ENCODE peak calls at places on chromosomes 7 and 10, in five cellular contexts. K is IMR-90; C is CD8-positive, alpha-beta T cell; V is body of pancreas; O is prostate gland. E is an unnamed sample.

GRCh38 chr10:38008006-38008405 is 2.5 kb upstream of the ZNF33A start:
- DNase-seq in V (no peak), K (no peak), O (no peak), C (no peak), E (no peak)

GRCh38 chr10:122350893-122351292 is 23.6 kb upstream of the PLEKHA1 start:
- DNase-seq in K (no peak), V (no peak), O (no peak), C (no peak), E (no peak)

GRCh38 chr7:151518105-151518780 is 1.5 kb downstream of the RHEB start:
- DNase-seq in O (peak; percentile 45), C (peak; percentile 8), K (peak; percentile 48), V (peak; percentile 66), E (no peak)

GRCh38 chr10:28914721-28915120 is 237.4 kb downstream of the BAMBI start:
- DNase-seq in K (peak; percentile 34), V (no peak), O (no peak), C (no peak), E (no peak)

GRCh38 chr10:12400266-12400931 is 51.1 kb downstream of the CAMK1D start:
- DNase-seq in V (no peak), K (peak; percentile 70), C (no peak), O (no peak), E (no peak)

GRCh38 chr7:119994928-119995327 is 278.0 kb upstream of the KCND2 start:
- DNase-seq in O (no peak), V (no peak), K (no peak), C (no peak), E (no peak)

GRCh38 chr7:151615784-151616183 is 96.1 kb upstream of the RHEB start:
- DNase-seq in V (peak; percentile 24), K (no peak), C (no peak), O (no peak), E (no peak)

GRCh38 chr10:116990276-116990800 is 14.6 kb downstream of the SHTN1 start:
- DNase-seq in C (no peak), V (no peak), O (no peak), K (no peak), E (no peak)

GRCh38 chr10:9010931-9011670 is 956.6 kb downstream of the GATA3 start:
- DNase-seq in V (no peak), O (no peak), K (no peak), C (no peak), E (no peak)

GRCh38 chr7:9711259-9711658 is 1262.4 kb upstream of the PHF14 start:
- DNase-seq in K (no peak), C (no peak), V (no peak), O (no peak), E (no peak)

GRCh38 chr7:66697451-66698438 is 42.8 kb upstream of the RABGEF1 start:
- DNase-seq in C (no peak), O (no peak), V (no peak), K (peak; percentile 65), E (peak; percentile 19)

GRCh38 chr10:82564353-82565218 is 689.6 kb downstream of the NRG3 start:
- DNase-seq in K (no peak), O (no peak), V (no peak), C (no peak), E (no peak)

GRCh38 chr10:74586088-74586585 is 240.3 kb upstream of the KAT6B start:
- DNase-seq in V (peak; percentile 27), O (peak; percentile 20), C (peak; percentile 29), K (peak; percentile 23), E (no peak)

GRCh38 chr7:20412023-20412422 is 81.3 kb downstream of the ITGB8 start:
- DNase-seq in C (no peak), O (no peak), V (no peak), K (no peak), E (no peak)

GRCh38 chr10:126420571-126421275 is 32.4 kb upstream of the ADAM12 start:
- DNase-seq in K (no peak), O (no peak), C (no peak), V (no peak), E (no peak)

GRCh38 chr10:79433324-79434222 is 11.9 kb downstream of the ZCCHC24 start:
- DNase-seq in K (no peak), O (no peak), C (no peak), V (no peak), E (no peak)

GRCh38 chr10:77082601-77083252 is 554.9 kb downstream of the KCNMA1 start:
- DNase-seq in K (peak; percentile 15), C (no peak), V (no peak), O (no peak), E (no peak)

GRCh38 chr10:101014966-101015581 is 15.5 kb downstream of the LZTS2 start:
- DNase-seq in V (no peak), K (peak; percentile 98), C (no peak), O (no peak), E (peak; percentile 42)

DNA sequence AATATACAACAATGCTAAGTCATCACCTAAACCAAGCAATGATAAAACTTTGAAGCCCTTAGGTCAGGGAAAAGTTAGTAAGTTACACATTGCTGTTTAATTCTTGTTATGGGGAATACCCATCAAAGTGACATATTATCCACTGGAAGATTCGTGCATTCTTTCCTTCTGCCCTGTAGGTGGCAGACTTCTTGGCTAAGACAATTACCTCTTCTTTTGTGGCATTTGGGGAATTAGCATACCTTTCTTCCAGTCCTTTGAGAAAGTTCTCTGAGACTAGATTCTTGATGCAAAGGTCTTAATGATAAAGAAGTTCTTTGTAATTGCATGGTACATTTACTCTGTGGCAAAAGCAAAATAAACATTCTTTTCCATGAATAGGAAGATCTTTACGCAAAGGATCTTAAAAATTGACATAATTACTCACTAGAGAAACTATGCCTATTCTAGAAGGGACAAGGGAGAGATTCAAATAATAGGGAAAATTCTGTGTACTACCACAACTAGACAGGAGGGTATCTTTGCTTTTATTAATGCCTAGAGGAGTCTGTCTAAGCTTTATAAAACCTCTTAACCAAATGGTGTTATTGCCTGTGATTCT is 395.9 kb downstream of the GRM8 start:
- DNase-seq in C (no peak), O (no peak), V (no peak), K (no peak), E (no peak)
- TF ChIP-seq CTCF in C (peak; percentile 12), O (no peak), V (peak; percentile 46), K (peak; percentile 22), E (no peak)

GRCh38 chr7:3245077-3245476 is 56.0 kb upstream of the SDK1 start:
- DNase-seq in C (no peak), O (no peak), K (peak; percentile 71), V (no peak), E (no peak)
- H3K4me3 ChIP-seq in C (no peak overlapping the region), O (no peak overlapping the region), K (no peak overlapping the region), V (no peak overlapping the region), E (no peak overlapping the region)

GRCh38 chr7:36614954-36615353 is 109.3 kb downstream of the AOAH start:
- DNase-seq in K (no peak), V (no peak), C (no peak), O (no peak), E (no peak)

GRCh38 chr7:36617408-36617807 is 106.9 kb downstream of the AOAH start:
- DNase-seq in K (no peak), V (no peak), C (no peak), O (no peak), E (no peak)

GRCh38 chr7:36613214-36613613 is 111.1 kb downstream of the AOAH start:
- DNase-seq in O (no peak), C (no peak), K (no peak), V (no peak), E (no peak)

GRCh38 chr7:36611703-36612102 is 112.6 kb downstream of the AOAH start:
- DNase-seq in O (no peak), C (no peak), K (no peak), V (no peak), E (no peak)

DNA sequence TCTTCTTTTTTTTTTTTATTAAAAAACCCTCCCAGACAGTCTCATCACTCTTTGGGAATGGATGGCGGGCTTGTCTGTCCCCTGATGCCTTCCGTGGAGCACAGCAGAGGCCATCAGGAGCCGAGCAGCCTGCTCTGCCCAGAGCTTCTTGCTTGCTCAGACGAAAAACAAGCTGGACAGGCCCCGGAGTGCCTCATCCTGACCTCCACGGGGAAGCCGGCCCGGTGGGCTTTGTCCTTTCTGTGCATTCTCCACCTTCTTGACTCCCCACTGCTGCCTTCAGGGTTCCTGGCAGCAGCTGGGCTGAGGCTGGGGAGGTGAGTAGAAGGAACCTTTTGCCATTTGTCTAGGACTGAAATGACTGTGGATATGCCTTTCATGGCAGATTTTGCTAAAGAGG is 108.4 kb downstream of the AOAH start:
- DNase-seq in K (no peak), O (no peak), C (no peak), V (no peak), E (no peak)
- TF ChIP-seq CTCF in K (no peak), O (no peak), C (no peak), V (no peak), E (no peak)

GRCh38 chr7:121088870-121089269 is 100.4 kb downstream of the CPED1 start:
- DNase-seq in C (no peak), V (no peak), O (no peak), K (no peak), E (no peak)
- H3K4me3 ChIP-seq in C (no peak overlapping the region), V (no peak overlapping the region), O (no peak overlapping the region), K (no peak overlapping the region), E (no peak overlapping the region)

DNA sequence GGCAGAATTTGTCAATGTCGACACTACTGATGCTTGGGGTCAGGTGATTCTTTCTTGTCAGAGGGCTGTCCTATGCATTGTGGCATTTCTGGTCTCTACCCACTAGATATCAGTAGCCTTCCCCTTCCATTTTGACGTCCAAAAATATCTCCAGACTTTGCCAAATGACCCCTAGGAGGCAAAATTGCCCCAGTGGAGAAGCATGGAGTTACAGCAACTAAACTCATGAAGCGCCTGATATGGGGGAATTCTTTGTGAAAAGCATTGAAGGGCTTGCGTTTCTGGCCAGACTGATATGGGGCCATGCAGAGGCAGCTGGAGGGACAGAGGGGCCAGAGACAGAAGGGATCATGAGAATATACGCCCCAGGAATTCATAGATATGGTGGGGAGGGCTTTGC is 43.6 kb downstream of the ADRB1 start:
- DNase-seq in K (no peak), V (no peak), C (no peak), O (no peak), E (no peak)
- TF ChIP-seq CTCF in K (no peak), V (no peak), C (no peak), O (no peak), E (no peak)

E was measured in BJ.